ENCODE peak calls at places on chromosomes 2 and 18, in four cellular contexts. One of them, this sample, is unnamed.

GRCh38 chr2:216777637-216778273 is 82.1 kb downstream of the TNP1 start:
- DNase-seq in H1: peak; percentile 58
- DNase-seq in K562: peak; percentile 85
- DNase-seq in HepG2: peak; percentile 89
- DNase-seq in this sample: peak; percentile 27

GRCh38 chr18:77765468-77765867 is 515.8 kb downstream of the GALR1 start:
- DNase-seq in HepG2: peak; percentile 11
- DNase-seq in H1: no peak
- DNase-seq in K562: peak; percentile 47
- DNase-seq in this sample: no peak

GRCh38 chr2:42999391-42999811 is 207.0 kb upstream of the HAAO start:
- DNase-seq in K562: no peak
- DNase-seq in HepG2: peak; percentile 53
- DNase-seq in H1: no peak
- DNase-seq in this sample: no peak

GRCh38 chr2:222738759-222739292 is 67.4 kb downstream of the MOGAT1 start:
- DNase-seq in H1: no peak
- DNase-seq in HepG2: no peak
- DNase-seq in K562: peak; percentile 76
- DNase-seq in this sample: no peak

GRCh38 chr2:29108225-29108624 is 7.0 kb upstream of the CLIP4 start:
- DNase-seq in K562: peak; percentile 18
- DNase-seq in HepG2: peak; percentile 84
- DNase-seq in H1: no peak
- DNase-seq in this sample: no peak

GRCh38 chr18:61948842-61949438 is 56.1 kb upstream of the RNF152 start:
- DNase-seq in K562: no peak
- DNase-seq in HepG2: no peak
- DNase-seq in H1: no peak
- DNase-seq in this sample: no peak

GRCh38 chr2:233546101-233546500 is 20.5 kb downstream of the USP40 start:
- DNase-seq in H1: no peak
- DNase-seq in K562: no peak
- DNase-seq in HepG2: no peak
- DNase-seq in this sample: no peak

GRCh38 chr2:54546925-54547324 is 90.8 kb downstream of the SPTBN1 start:
- DNase-seq in H1: no peak
- DNase-seq in K562: no peak
- DNase-seq in HepG2: no peak
- DNase-seq in this sample: no peak

GRCh38 chr2:57617327-57617726 is 429.3 kb upstream of the VRK2 start:
- DNase-seq in H1: no peak
- DNase-seq in K562: no peak
- DNase-seq in HepG2: no peak
- DNase-seq in this sample: peak; percentile 9

GRCh38 chr2:172173307-172173706 is 70.6 kb upstream of the DLX2 start:
- DNase-seq in HepG2: no peak
- DNase-seq in H1: no peak
- DNase-seq in K562: no peak
- DNase-seq in this sample: no peak

GRCh38 chr18:75391275-75392115 is 36.0 kb downstream of the SMIM21 start:
- DNase-seq in HepG2: no peak
- DNase-seq in K562: no peak
- DNase-seq in H1: no peak
- DNase-seq in this sample: no peak

GRCh38 chr2:46117379-46117778 is 179.8 kb upstream of the EPAS1 start:
- DNase-seq in K562: no peak
- DNase-seq in HepG2: no peak
- DNase-seq in H1: no peak
- DNase-seq in this sample: no peak

GRCh38 chr2:24083567-24084385 is 858 bp downstream of the TP53I3 start:
- DNase-seq in K562: peak; percentile 87
- DNase-seq in H1: peak; percentile 81
- DNase-seq in HepG2: peak; percentile 98
- DNase-seq in this sample: peak; percentile 79

GRCh38 chr2:143083636-143084035 is 45.6 kb upstream of the ARHGAP15 start:
- DNase-seq in K562: no peak
- DNase-seq in H1: no peak
- DNase-seq in HepG2: no peak
- DNase-seq in this sample: no peak

GRCh38 chr2:68870215-68870614 is 982 bp downstream of the BMP10 start:
- DNase-seq in K562: peak; percentile 54
- DNase-seq in H1: no peak
- DNase-seq in HepG2: no peak
- DNase-seq in this sample: no peak

GRCh38 chr2:82837588-82838304 is 1621.3 kb downstream of the SUCLG1 start:
- DNase-seq in K562: no peak
- DNase-seq in HepG2: no peak
- DNase-seq in H1: no peak
- DNase-seq in this sample: no peak

GRCh38 chr2:10305715-10306114 is 3.0 kb downstream of the HPCAL1 start:
- DNase-seq in H1: no peak
- DNase-seq in HepG2: peak; percentile 60
- DNase-seq in K562: no peak
- DNase-seq in this sample: no peak

GRCh38 chr2:29834036-29834540 is 87.3 kb downstream of the ALK start:
- DNase-seq in K562: no peak
- DNase-seq in H1: no peak
- DNase-seq in HepG2: no peak
- DNase-seq in this sample: no peak

GRCh38 chr2:160450486-160450885 is 43.1 kb downstream of the RBMS1 start:
- DNase-seq in H1: no peak
- DNase-seq in K562: no peak
- DNase-seq in HepG2: no peak
- DNase-seq in this sample: no peak

GRCh38 chr2:73489053-73489452 is 103.4 kb downstream of the ALMS1 start:
- DNase-seq in K562: no peak
- DNase-seq in H1: no peak
- DNase-seq in HepG2: no peak
- DNase-seq in this sample: peak; percentile 7

GRCh38 chr18:60446821-60447220 is 74.2 kb upstream of the MC4R start:
- DNase-seq in HepG2: no peak
- DNase-seq in H1: no peak
- DNase-seq in K562: no peak
- DNase-seq in this sample: no peak

GRCh38 chr2:168196764-168197180 is 50.6 kb downstream of the STK39 start:
- DNase-seq in K562: no peak
- DNase-seq in HepG2: peak; percentile 92
- DNase-seq in H1: no peak
- DNase-seq in this sample: no peak

GRCh38 chr2:140200764-140201163 is 1420.6 kb upstream of the NXPH2 start:
- DNase-seq in H1: no peak
- DNase-seq in HepG2: no peak
- DNase-seq in K562: no peak
- DNase-seq in this sample: no peak

GRCh38 chr2:8488001-8488738 is 193.7 kb upstream of the ID2 start:
- DNase-seq in K562: no peak
- DNase-seq in H1: no peak
- DNase-seq in HepG2: no peak
- DNase-seq in this sample: peak; percentile 95

GRCh38 chr2:2321250-2321545 is 9.9 kb downstream of the MYT1L start:
- DNase-seq in H1: no peak
- DNase-seq in HepG2: no peak
- DNase-seq in K562: no peak
- DNase-seq in this sample: no peak

GRCh38 chr2:55811048-55811447 is 112.5 kb downstream of the EFEMP1 start:
- DNase-seq in HepG2: no peak
- DNase-seq in H1: no peak
- DNase-seq in K562: no peak
- DNase-seq in this sample: no peak

GRCh38 chr2:215779912-215780311 is 233.4 kb downstream of the MREG start:
- DNase-seq in K562: no peak
- DNase-seq in H1: no peak
- DNase-seq in HepG2: no peak
- DNase-seq in this sample: no peak

GRCh38 chr2:72827999-72828646 is 2.3 kb upstream of the EXOC6B start:
- DNase-seq in HepG2: peak; percentile 22
- DNase-seq in K562: no peak
- DNase-seq in H1: no peak
- DNase-seq in this sample: no peak

GRCh38 chr2:239158641-239159475 is 242.0 kb downstream of the HDAC4 start:
- DNase-seq in K562: peak; percentile 48
- DNase-seq in H1: no peak
- DNase-seq in HepG2: no peak
- DNase-seq in this sample: no peak

GRCh38 chr2:180520206-180520605 is 460.2 kb upstream of the UBE2E3 start:
- DNase-seq in HepG2: no peak
- DNase-seq in K562: no peak
- DNase-seq in H1: no peak
- DNase-seq in this sample: no peak

GRCh38 chr2:74374509-74375205 is 5.5 kb downstream of the DCTN1 start:
- DNase-seq in K562: peak; percentile 76
- DNase-seq in H1: peak; percentile 59
- DNase-seq in HepG2: no peak
- DNase-seq in this sample: no peak

GRCh38 chr2:133879703-133880102 is 311.4 kb upstream of the NCKAP5 start:
- DNase-seq in K562: no peak
- DNase-seq in H1: no peak
- DNase-seq in HepG2: no peak
- DNase-seq in this sample: no peak
- TF ChIP-seq TAF1 in K562: no peak
- TF ChIP-seq TAF1 in H1: no peak
- TF ChIP-seq TAF1 in HepG2: no peak
- TF ChIP-seq TAF1 in this sample: no peak

GRCh38 chr2:230821991-230822520 is 42.7 kb upstream of the ITM2C start:
- DNase-seq in K562: no peak
- DNase-seq in H1: no peak
- DNase-seq in HepG2: no peak
- DNase-seq in this sample: no peak
- TF ChIP-seq KDM1A in K562: no peak
- TF ChIP-seq KDM1A in H1: no peak
- TF ChIP-seq KDM1A in HepG2: no peak
- TF ChIP-seq KDM1A in this sample: no peak

GRCh38 chr2:70987386-70987785 is 7.3 kb downstream of the TEX261 start:
- DNase-seq in K562: no peak
- DNase-seq in HepG2: no peak
- DNase-seq in H1: no peak
- DNase-seq in this sample: no peak

GRCh38 chr2:70991142-70991541 is 3.5 kb downstream of the TEX261 start:
- DNase-seq in HepG2: no peak
- DNase-seq in H1: no peak
- DNase-seq in K562: no peak
- DNase-seq in this sample: no peak

GRCh38 chr2:70988151-70988550 is 6.5 kb downstream of the TEX261 start:
- DNase-seq in HepG2: no peak
- DNase-seq in K562: no peak
- DNase-seq in H1: no peak
- DNase-seq in this sample: no peak

GRCh38 chr2:70990216-70990615 is 4.5 kb downstream of the TEX261 start:
- DNase-seq in H1: no peak
- DNase-seq in HepG2: no peak
- DNase-seq in K562: no peak
- DNase-seq in this sample: no peak

GRCh38 chr2:70988726-70989648 is 5.7 kb downstream of the TEX261 start:
- DNase-seq in HepG2: no peak
- DNase-seq in H1: no peak
- DNase-seq in K562: no peak
- DNase-seq in this sample: no peak
- TF ChIP-seq TAF1 in HepG2: no peak
- TF ChIP-seq TAF1 in H1: no peak
- TF ChIP-seq TAF1 in K562: no peak
- TF ChIP-seq TAF1 in this sample: no peak

GRCh38 chr2:174035981-174036742 is 71.0 kb upstream of the SP3 start:
- DNase-seq in K562: peak; percentile 76
- DNase-seq in H1: no peak
- DNase-seq in HepG2: no peak
- DNase-seq in this sample: no peak
- TF ChIP-seq KDM1A in K562: no peak
- TF ChIP-seq KDM1A in H1: no peak
- TF ChIP-seq KDM1A in HepG2: no peak
- TF ChIP-seq KDM1A in this sample: no peak

DNA sequence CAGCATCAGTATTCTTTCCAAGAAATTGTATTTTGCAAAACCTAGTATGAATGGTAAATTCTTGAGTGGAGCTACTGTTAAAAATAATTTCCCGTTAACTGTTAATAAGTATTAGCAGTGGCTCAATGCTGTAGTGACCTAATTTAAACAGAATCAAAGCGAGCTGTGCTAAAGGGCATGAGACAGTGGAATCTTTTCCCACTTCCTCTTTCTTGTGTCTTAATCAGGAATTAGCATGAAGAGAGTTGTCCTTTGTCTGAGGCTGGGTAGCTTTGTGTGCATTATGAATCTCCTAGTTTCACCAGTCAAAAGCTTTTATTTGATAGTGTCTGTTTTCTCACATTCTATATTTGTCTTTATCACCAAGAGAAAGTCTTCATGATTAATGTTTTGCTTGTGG is 298.8 kb upstream of the GCFC2 start:
- DNase-seq in HepG2: no peak
- DNase-seq in H1: no peak
- DNase-seq in K562: no peak
- DNase-seq in this sample: no peak
- TF ChIP-seq TAF1 in HepG2: no peak
- TF ChIP-seq TAF1 in H1: no peak
- TF ChIP-seq TAF1 in K562: no peak
- TF ChIP-seq TAF1 in this sample: no peak

GRCh38 chr2:204180671-204181070 is 244.1 kb downstream of the ICOS start:
- DNase-seq in HepG2: no peak
- DNase-seq in K562: no peak
- DNase-seq in H1: no peak
- DNase-seq in this sample: no peak
- TF ChIP-seq KDM1A in HepG2: no peak
- TF ChIP-seq KDM1A in K562: no peak
- TF ChIP-seq KDM1A in H1: no peak
- TF ChIP-seq KDM1A in this sample: no peak

DNA sequence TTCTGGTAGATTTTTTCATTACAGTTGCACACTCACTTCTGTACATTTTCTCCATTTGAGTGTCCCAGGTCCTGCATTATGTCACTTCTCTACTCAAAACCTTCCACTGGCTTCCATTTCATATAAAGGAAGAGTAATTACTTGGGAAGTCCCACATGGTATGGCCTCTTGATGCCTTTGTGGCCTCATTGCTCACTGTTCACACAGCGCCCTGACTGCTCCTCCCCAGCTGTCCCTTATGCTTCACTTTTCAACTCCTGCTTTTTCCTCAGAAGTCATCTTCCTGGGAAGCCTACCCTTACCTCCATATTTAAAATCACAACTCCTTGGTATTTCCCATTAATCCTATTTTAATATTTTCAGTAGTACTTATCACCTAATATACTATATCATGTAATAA is 24.7 kb downstream of the GULP1 start:
- DNase-seq in K562: no peak
- DNase-seq in HepG2: no peak
- DNase-seq in H1: no peak
- DNase-seq in this sample: no peak
- TF ChIP-seq TAF1 in K562: no peak
- TF ChIP-seq TAF1 in HepG2: no peak
- TF ChIP-seq TAF1 in H1: no peak
- TF ChIP-seq TAF1 in this sample: no peak

GRCh38 chr18:37450434-37451133 is 115.0 kb downstream of the CELF4 start:
- DNase-seq in HepG2: no peak
- DNase-seq in H1: peak; percentile 46
- DNase-seq in K562: no peak
- DNase-seq in this sample: no peak
- TF ChIP-seq KDM1A in HepG2: no peak
- TF ChIP-seq KDM1A in H1: no peak
- TF ChIP-seq KDM1A in K562: no peak
- TF ChIP-seq KDM1A in this sample: no peak

This sample was measured in GM12878.